ENCODE peak calls at places on chromosome 17, in four cellular contexts. One of them, this sample, is unnamed.

GRCh38 chr17:73799781-73800627 is 155.8 kb upstream of the SDK2 start:
- DNase-seq in K562: no peak
- DNase-seq in HepG2: no peak
- DNase-seq in GM12878: no peak
- DNase-seq in this sample: no peak

GRCh38 chr17:8729860-8730259 is 14.8 kb downstream of the CCDC42 start:
- DNase-seq in K562: no peak
- DNase-seq in HepG2: no peak
- DNase-seq in GM12878: no peak
- DNase-seq in this sample: no peak

GRCh38 chr17:42842286-42842685 is 2.1 kb upstream of the AOC2 start:
- DNase-seq in K562: no peak
- DNase-seq in HepG2: no peak
- DNase-seq in GM12878: no peak
- DNase-seq in this sample: no peak

GRCh38 chr17:41967141-41967920 is 736 bp downstream of the CNP start:
- DNase-seq in K562: peak
- DNase-seq in HepG2: peak
- DNase-seq in GM12878: no peak
- DNase-seq in this sample: peak

GRCh38 chr17:5587431-5588032 is 3.2 kb upstream of the NLRP1 start:
- DNase-seq in K562: peak
- DNase-seq in HepG2: peak
- DNase-seq in GM12878: no peak
- DNase-seq in this sample: peak

GRCh38 chr17:55426851-55427586 is 5.4 kb upstream of the MMD start:
- DNase-seq in K562: no peak
- DNase-seq in HepG2: no peak
- DNase-seq in GM12878: no peak
- DNase-seq in this sample: no peak

GRCh38 chr17:81004336-81005015 is 12.8 kb downstream of the CHMP6 start:
- DNase-seq in K562: no peak
- DNase-seq in HepG2: no peak
- DNase-seq in GM12878: no peak
- DNase-seq in this sample: no peak

GRCh38 chr17:64781013-64781392 is 118.9 kb upstream of the SMURF2 start:
- DNase-seq in K562: no peak
- DNase-seq in HepG2: no peak
- DNase-seq in GM12878: no peak
- DNase-seq in this sample: no peak

GRCh38 chr17:47839899-47840741 is 953 bp downstream of the SCRN2 start:
- DNase-seq in K562: no peak
- DNase-seq in HepG2: no peak
- DNase-seq in GM12878: no peak
- DNase-seq in this sample: no peak

DNA sequence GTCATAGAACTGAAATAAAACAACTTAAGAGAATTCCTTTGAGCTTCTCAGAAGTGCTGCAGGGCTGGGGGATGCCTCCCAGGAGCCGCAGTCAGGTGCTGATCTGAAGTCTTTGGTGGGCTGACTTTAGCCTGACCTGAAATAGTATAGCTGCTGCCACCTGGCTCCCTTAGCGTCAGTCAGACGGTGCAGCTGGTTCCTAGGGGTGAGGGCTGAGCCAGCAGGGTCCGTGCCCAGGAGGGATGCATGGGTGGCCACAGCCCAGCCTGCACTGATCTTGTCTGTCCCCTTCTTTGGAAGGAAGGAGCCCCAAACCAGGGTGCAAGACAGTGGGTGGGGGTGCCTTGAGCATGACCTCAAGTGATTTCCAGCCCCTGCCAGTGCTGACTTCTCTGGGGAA is 11.5 kb downstream of the MAPT start:
- DNase-seq in K562: no peak
- DNase-seq in HepG2: no peak
- DNase-seq in GM12878: no peak
- DNase-seq in this sample: no peak
- TF ChIP-seq FOXM1 in K562: no peak
- TF ChIP-seq FOXM1 in HepG2: no peak
- TF ChIP-seq FOXM1 in GM12878: no peak
- TF ChIP-seq FOXM1 in this sample: no peak

DNA sequence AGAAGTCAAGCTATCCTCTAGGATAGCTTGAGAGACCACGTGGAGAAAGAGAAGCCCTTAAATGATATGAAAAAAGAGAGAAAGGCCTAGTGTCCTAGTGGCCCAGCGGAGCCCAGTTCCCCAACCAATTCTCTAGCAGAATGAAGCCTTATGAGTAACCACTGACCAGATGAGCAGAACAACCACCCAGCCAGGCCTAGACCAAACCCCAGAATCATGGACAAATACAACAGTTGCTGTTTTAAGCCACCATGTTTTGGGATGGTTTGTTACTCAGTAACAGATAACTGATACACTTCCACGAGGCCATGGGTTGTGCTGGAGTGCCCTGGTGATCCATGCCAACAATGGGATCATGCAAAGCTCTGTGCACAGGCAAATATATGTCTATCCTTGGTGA is 377.1 kb downstream of the SOX9 start:
- DNase-seq in K562: no peak
- DNase-seq in HepG2: no peak
- DNase-seq in GM12878: no peak
- DNase-seq in this sample: no peak
- TF ChIP-seq TARDBP in K562: no peak
- TF ChIP-seq TARDBP in HepG2: no peak
- TF ChIP-seq TARDBP in GM12878: no peak
- TF ChIP-seq TARDBP in this sample: no peak

GRCh38 chr17:29155966-29156338 is 24.2 kb downstream of the MYO18A start:
- DNase-seq in K562: no peak
- DNase-seq in HepG2: no peak
- DNase-seq in GM12878: no peak
- DNase-seq in this sample: no peak
- TF ChIP-seq FOXM1 in K562: no peak
- TF ChIP-seq FOXM1 in HepG2: no peak
- TF ChIP-seq FOXM1 in GM12878: no peak
- TF ChIP-seq FOXM1 in this sample: no peak

GRCh38 chr17:82236142-82236971 is 7.5 kb downstream of the SLC16A3 start:
- DNase-seq in K562: peak
- DNase-seq in HepG2: peak
- DNase-seq in GM12878: no peak
- DNase-seq in this sample: peak
- TF ChIP-seq TARDBP in K562: no peak
- TF ChIP-seq TARDBP in HepG2: peak
- TF ChIP-seq TARDBP in GM12878: no peak
- TF ChIP-seq TARDBP in this sample: no peak

This sample was measured in HEK293T.